ENCODE peak calls at places on chromosomes 5 and 9, in ten cellular contexts. B is aorta; R is Peyer's patch; X is naive thymus-derived CD4-positive, alpha-beta T cell; H is tibial artery; S is neuronal stem cell; Q is SK-N-SH; P is lung; E is cardiac muscle cell; I is GM23248. N is an unnamed sample.

GRCh38 chr5:99926463-99926862 is 608.7 kb upstream of the FAM174A start:
- DNase-seq in B (no peak), R (no peak), X (no peak), H (no peak), S (no peak), Q (no peak), P (no peak), E (no peak), I (no peak), N (no peak)

GRCh38 chr5:107670028-107670926 is 460 bp downstream of the EFNA5 start:
- DNase-seq in B (peak; percentile 81), R (peak; percentile 50), X (no peak), H (peak; percentile 67), S (no peak), Q (peak; percentile 73), P (peak; percentile 30), E (peak; percentile 66), I (peak; percentile 43), N (peak; percentile 31)

GRCh38 chr9:89009049-89009840 is 18.0 kb downstream of the S1PR3 start:
- DNase-seq in B (peak; percentile 61), R (no peak), X (no peak), H (peak; percentile 40), S (no peak), Q (no peak), P (peak; percentile 27), E (no peak), I (peak; percentile 14), N (no peak)

GRCh38 chr9:13500034-13500433 is 220.5 kb upstream of the MPDZ start:
- DNase-seq in B (no peak), R (no peak), X (no peak), H (no peak), S (no peak), Q (peak; percentile 24), P (no peak), E (no peak), I (no peak), N (peak; percentile 22)

GRCh38 chr5:14174235-14174636 is 31.1 kb downstream of the TRIO start:
- DNase-seq in B (no peak), R (no peak), X (no peak), H (no peak), S (no peak), Q (peak; percentile 33), P (no peak), E (peak; percentile 42), I (no peak), N (no peak)

GRCh38 chr9:13014484-13014883 is 239.7 kb downstream of the LURAP1L start:
- DNase-seq in B (no peak), R (no peak), X (no peak), H (no peak), S (no peak), Q (no peak), P (no peak), E (no peak), I (peak; percentile 27), N (no peak)

GRCh38 chr9:35114113-35114847 is 1.4 kb downstream of the ATOSB start:
- DNase-seq in B (peak; percentile 91), R (peak; percentile 76), X (peak; percentile 54), H (peak; percentile 94), S (peak; percentile 91), Q (peak; percentile 62), P (peak; percentile 85), E (peak; percentile 90), I (peak; percentile 98), N (peak; percentile 86)

GRCh38 chr5:177336112-177336511 is 15.4 kb downstream of the LMAN2 start:
- DNase-seq in B (no peak), R (peak; percentile 56), X (no peak), H (no peak), S (no peak), Q (peak; percentile 77), P (no peak), E (peak; percentile 7), I (peak; percentile 44), N (no peak)

GRCh38 chr5:52999357-52999949 is 10.3 kb downstream of the ITGA2 start:
- DNase-seq in B (no peak), R (no peak), X (no peak), H (no peak), S (no peak), Q (no peak), P (no peak), E (no peak), I (peak; percentile 89), N (no peak)

GRCh38 chr9:7129391-7129790 is 371.6 kb downstream of the KDM4C start:
- DNase-seq in B (no peak), R (no peak), X (no peak), H (no peak), S (no peak), Q (no peak), P (no peak), E (no peak), I (no peak), N (no peak)

GRCh38 chr9:8351431-8351830 is 551.9 kb upstream of the DMAC1 start:
- DNase-seq in B (no peak), R (no peak), X (no peak), H (no peak), S (no peak), Q (no peak), P (no peak), E (no peak), I (no peak), N (no peak)

GRCh38 chr9:13705913-13706312 is 426.4 kb upstream of the MPDZ start:
- DNase-seq in B (no peak), R (no peak), X (no peak), H (peak; percentile 90), S (no peak), Q (peak; percentile 1), P (no peak), E (peak; percentile 36), I (peak; percentile 65), N (peak; percentile 61)

GRCh38 chr9:90936380-90936779 is 134.8 kb downstream of the SYK start:
- DNase-seq in B (no peak), R (no peak), X (no peak), H (no peak), S (no peak), Q (no peak), P (no peak), E (no peak), I (no peak), N (no peak)

GRCh38 chr9:38110476-38110875 is 41.4 kb upstream of the SHB start:
- DNase-seq in B (peak; percentile 5), R (no peak), X (no peak), H (no peak), S (no peak), Q (no peak), P (no peak), E (no peak), I (no peak), N (no peak)

GRCh38 chr5:90000351-90000750 is 409.2 kb downstream of the CETN3 start:
- DNase-seq in B (no peak), R (no peak), X (no peak), H (no peak), S (no peak), Q (no peak), P (no peak), E (no peak), I (no peak), N (no peak)

GRCh38 chr5:133714161-133714915 is 102.0 kb upstream of the FSTL4 start:
- DNase-seq in B (no peak), R (no peak), X (no peak), H (no peak), S (no peak), Q (peak; percentile 74), P (no peak), E (no peak), I (peak; percentile 15), N (no peak)

GRCh38 chr5:170501361-170501760 is 2.5 kb upstream of the KCNIP1 start:
- DNase-seq in B (no peak), R (no peak), X (no peak), H (no peak), S (no peak), Q (no peak), P (no peak), E (no peak), I (no peak), N (no peak)
- H3K4me1 ChIP-seq in B (no peaks in the 10 kb centered on the region), R (no peaks in the 10 kb centered on the region), X (no peaks in the 10 kb centered on the region), H (peaks cover 8% of the 10 kb centered on the region), S (no peaks in the 10 kb centered on the region), Q (no peaks in the 10 kb centered on the region), P (no peaks in the 10 kb centered on the region), E (no peaks in the 10 kb centered on the region), I (no peaks in the 10 kb centered on the region), N (no peaks in the 10 kb centered on the region)

GRCh38 chr5:141234109-141234508 is 11.0 kb downstream of the PCDHB14 start:
- DNase-seq in B (no peak), R (no peak), X (no peak), H (no peak), S (no peak), Q (no peak), P (no peak), E (no peak), I (peak; percentile 34), N (no peak)

GRCh38 chr5:141241496-141241895 is 3.7 kb upstream of the PCDHB15 start:
- DNase-seq in B (no peak), R (no peak), X (no peak), H (no peak), S (no peak), Q (no peak), P (no peak), E (no peak), I (no peak), N (no peak)

DNA sequence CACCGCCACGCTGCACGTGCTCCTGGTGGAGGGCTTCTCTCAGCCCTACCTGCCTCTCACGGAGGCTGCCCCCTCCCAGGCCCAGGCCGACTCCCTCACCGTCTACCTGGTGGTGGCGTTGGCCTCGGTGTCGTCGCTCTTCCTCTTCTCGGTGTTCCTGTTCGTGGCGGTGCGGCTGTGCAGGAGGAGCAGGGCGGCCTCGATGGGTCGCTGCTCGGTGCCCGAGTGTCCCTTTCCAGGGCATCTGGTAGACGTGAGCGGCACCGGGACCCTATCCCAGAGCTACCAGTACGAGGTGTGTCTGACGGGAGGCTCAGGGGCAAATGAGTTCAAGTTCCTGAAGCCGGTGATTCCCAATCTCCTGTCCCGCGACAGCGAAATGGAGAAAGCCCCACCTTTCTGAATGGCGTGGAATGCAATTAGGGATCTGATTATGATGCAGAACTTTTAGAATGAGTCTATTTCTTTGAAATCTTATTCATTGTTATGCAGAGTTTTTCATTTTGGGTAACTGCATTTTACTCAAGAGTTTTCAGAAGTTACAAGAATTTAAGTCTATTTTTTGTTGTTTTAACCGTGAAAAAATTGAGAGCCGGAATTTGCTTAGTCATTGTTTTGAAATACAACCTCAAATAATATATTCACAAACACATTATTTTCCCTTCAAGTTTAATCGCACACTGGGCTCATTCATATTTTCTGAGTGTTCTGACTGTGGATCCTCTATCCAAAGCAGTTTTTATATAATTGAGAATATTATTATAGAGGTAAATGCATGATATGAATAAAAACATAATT is 8.5 kb upstream of the PCDHB15 start:
- DNase-seq in B (no peak), R (no peak), X (no peak), H (no peak), S (no peak), Q (no peak), P (no peak), E (no peak), I (no peak), N (no peak)
- H3K9me3 ChIP-seq in B (peaks cover 35% of the 10 kb centered on the region), R (peaks cover 60% of the 10 kb centered on the region), X (peaks cover 45% of the 10 kb centered on the region), H (peaks cover 99% of the 10 kb centered on the region), S (peaks cover 31% of the 10 kb centered on the region), Q (peaks cover 13% of the 10 kb centered on the region), P (peaks cover 13% of the 10 kb centered on the region), E (no peaks in the 10 kb centered on the region), I (no peaks in the 10 kb centered on the region), N (peaks cover 35% of the 10 kb centered on the region)

GRCh38 chr9:127863179-127863578 is 8.7 kb upstream of the ENG start:
- DNase-seq in B (no peak), R (no peak), X (no peak), H (no peak), S (no peak), Q (no peak), P (no peak), E (no peak), I (no peak), N (no peak)
- H3K4me1 ChIP-seq in B (no peaks in the 10 kb centered on the region), R (peaks cover 38% of the 10 kb centered on the region), X (peaks cover 37% of the 10 kb centered on the region), H (peaks cover 20% of the 10 kb centered on the region), S (peaks cover 10% of the 10 kb centered on the region), Q (no peaks in the 10 kb centered on the region), P (peaks cover 7% of the 10 kb centered on the region), E (peaks cover 49% of the 10 kb centered on the region), I (no peaks in the 10 kb centered on the region), N (peaks cover 31% of the 10 kb centered on the region)

GRCh38 chr9:312596-313320 is 98.1 kb downstream of the DOCK8 start:
- DNase-seq in B (no peak), R (no peak), X (no peak), H (no peak), S (no peak), Q (no peak), P (no peak), E (no peak), I (no peak), N (no peak)
- H3K9me3 ChIP-seq in B (no peaks in the 10 kb centered on the region), R (no peaks in the 10 kb centered on the region), X (no peaks in the 10 kb centered on the region), H (no peaks in the 10 kb centered on the region), S (no peaks in the 10 kb centered on the region), Q (no peaks in the 10 kb centered on the region), P (no peaks in the 10 kb centered on the region), E (no peaks in the 10 kb centered on the region), I (no peaks in the 10 kb centered on the region), N (no peaks in the 10 kb centered on the region)